ENCODE peak calls at places on chromosome 15, in six cellular contexts. H is pancreas; P is neural progenitor cell; A is colonic mucosa; Z is right cardiac atrium; R is naive thymus-derived CD4-positive, alpha-beta T cell. M is an unnamed sample. For H3K9me3, the result is how much of the 10 kb centered on the place peaks cover.

GRCh38 chr15:88740356-88740755 is 62.9 kb upstream of the ACAN start:
- DNase-seq in H (no peak), A (no peak), R (no peak), Z (no peak), P (no peak), M (no peak)

GRCh38 chr15:70513818-70514217 is 249.5 kb downstream of the UACA start:
- DNase-seq in H (no peak), P (no peak), A (no peak), R (no peak), Z (no peak), M (no peak)

GRCh38 chr15:59456114-59456513 is 18.1 kb downstream of the FAM81A start:
- DNase-seq in P (no peak), A (peak), R (no peak), H (no peak), Z (no peak), M (no peak)

GRCh38 chr15:40108061-40108854 is 421 bp downstream of the BMF start:
- DNase-seq in H (peak), P (peak), R (no peak), A (peak), Z (peak), M (peak)

GRCh38 chr15:70788114-70789049 is 25.0 kb upstream of the UACA start:
- DNase-seq in Z (no peak), R (no peak), A (peak), P (no peak), H (no peak), M (no peak)

GRCh38 chr15:57218826-57219576 is 157.3 kb upstream of the CGNL1 start:
- DNase-seq in P (peak), A (no peak), H (no peak), R (no peak), Z (no peak), M (no peak)

GRCh38 chr15:48897144-48897814 is 19.3 kb downstream of the EID1 start:
- DNase-seq in H (no peak), Z (peak), R (no peak), A (no peak), P (peak), M (no peak)

GRCh38 chr15:95763426-95763825 is 567.1 kb upstream of the NR2F2 start:
- DNase-seq in A (no peak), Z (no peak), H (no peak), R (no peak), P (no peak), M (no peak)

GRCh38 chr15:72020799-72021198 is 97.2 kb downstream of the MYO9A start:
- DNase-seq in H (no peak), Z (no peak), A (no peak), R (no peak), P (no peak), M (no peak)

GRCh38 chr15:48250640-48251076 is 44.6 kb downstream of the SLC12A1 start:
- DNase-seq in Z (peak), R (peak), A (peak), H (no peak), P (peak), M (no peak)

GRCh38 chr15:42707068-42707467 is 29.9 kb downstream of the CDAN1 start:
- DNase-seq in P (no peak), R (no peak), H (no peak), A (no peak), Z (no peak), M (no peak)

GRCh38 chr15:72785452-72786243 is 2.1 kb upstream of the ADPGK start:
- DNase-seq in Z (no peak), P (no peak), R (no peak), A (no peak), H (no peak), M (no peak)

GRCh38 chr15:73965094-73965729 is 26.9 kb downstream of the STOML1 start:
- DNase-seq in P (peak), R (peak), Z (no peak), A (no peak), H (no peak), M (peak)

GRCh38 chr15:69976366-69976994 is 121.2 kb downstream of the TLE3 start:
- DNase-seq in Z (no peak), H (no peak), R (peak), A (peak), P (peak), M (no peak)

GRCh38 chr15:81887913-81888312 is 157.9 kb downstream of the MEX3B start:
- DNase-seq in A (no peak), R (no peak), Z (no peak), P (no peak), H (no peak), M (no peak)

GRCh38 chr15:81531141-81531592 is 157.2 kb upstream of the TMC3 start:
- DNase-seq in A (no peak), R (no peak), H (no peak), P (peak), Z (peak), M (no peak)

GRCh38 chr15:50228866-50229265 is 36.7 kb downstream of the HDC start:
- DNase-seq in H (no peak), Z (no peak), A (no peak), R (no peak), P (no peak), M (no peak)

GRCh38 chr15:85354432-85354831 is 26.0 kb upstream of the AKAP13 start:
- DNase-seq in H (no peak), R (no peak), Z (no peak), A (no peak), P (no peak), M (no peak)

GRCh38 chr15:73800662-73801345 is 47.7 kb upstream of the INSYN1 start:
- DNase-seq in R (no peak), P (no peak), A (no peak), Z (peak), H (no peak), M (peak)

GRCh38 chr15:51912528-51912927 is 59.0 kb downstream of the LEO1 start:
- DNase-seq in P (no peak), H (no peak), R (no peak), A (no peak), Z (no peak), M (no peak)

GRCh38 chr15:74400915-74401757 is 32.6 kb downstream of the SEMA7A start:
- DNase-seq in A (no peak), R (no peak), P (no peak), H (no peak), Z (no peak), M (no peak)

GRCh38 chr15:53658827-53659226 is 100.6 kb downstream of the WDR72 start:
- DNase-seq in R (no peak), A (no peak), Z (no peak), P (peak), H (no peak), M (no peak)

GRCh38 chr15:49060710-49061483 is 14.7 kb upstream of the SECISBP2L start:
- DNase-seq in P (no peak), R (peak), Z (no peak), H (no peak), A (no peak), M (no peak)

GRCh38 chr15:40633178-40633577 is 39.1 kb downstream of the KNL1 start:
- DNase-seq in A (no peak), Z (no peak), H (no peak), R (no peak), P (no peak), M (no peak)

GRCh38 chr15:28901987-28902745 is 16.4 kb downstream of the APBA2 start:
- DNase-seq in Z (no peak), R (no peak), A (no peak), P (peak), H (peak), M (no peak)

GRCh38 chr15:60563066-60563465 is 84.1 kb upstream of the ICE2 start:
- DNase-seq in H (no peak), P (no peak), R (no peak), Z (no peak), A (no peak), M (no peak)

GRCh38 chr15:100809587-100809986 is 70.0 kb upstream of the ALDH1A3 start:
- DNase-seq in P (no peak), R (no peak), Z (no peak), H (no peak), A (no peak), M (no peak)

GRCh38 chr15:65374334-65374733 is 3.5 kb downstream of the IGDCC3 start:
- DNase-seq in A (no peak), R (no peak), H (no peak), Z (no peak), P (no peak), M (no peak)

GRCh38 chr15:79682851-79683288 is 213.9 kb downstream of the MTHFS start:
- DNase-seq in A (no peak), H (no peak), P (no peak), Z (no peak), R (no peak), M (no peak)

GRCh38 chr15:29471757-29472156 is 202.1 kb upstream of the NSMCE3 start:
- DNase-seq in A (no peak), P (no peak), H (no peak), R (no peak), Z (no peak), M (no peak)

GRCh38 chr15:39364721-39365120 is 216.2 kb upstream of the THBS1 start:
- DNase-seq in R (no peak), A (no peak), P (no peak), Z (no peak), H (no peak), M (no peak)

GRCh38 chr15:83144771-83145170 is 37.3 kb downstream of the TM6SF1 start:
- DNase-seq in H (no peak), A (no peak), P (no peak), Z (no peak), R (no peak), M (no peak)

GRCh38 chr15:38972831-38973230 is 408.2 kb upstream of the RASGRP1 start:
- DNase-seq in R (no peak), P (no peak), Z (no peak), A (no peak), H (no peak), M (no peak)

GRCh38 chr15:39642011-39642640 is 61.2 kb downstream of the THBS1 start:
- DNase-seq in H (no peak), A (no peak), Z (no peak), P (peak), R (no peak), M (no peak)

DNA sequence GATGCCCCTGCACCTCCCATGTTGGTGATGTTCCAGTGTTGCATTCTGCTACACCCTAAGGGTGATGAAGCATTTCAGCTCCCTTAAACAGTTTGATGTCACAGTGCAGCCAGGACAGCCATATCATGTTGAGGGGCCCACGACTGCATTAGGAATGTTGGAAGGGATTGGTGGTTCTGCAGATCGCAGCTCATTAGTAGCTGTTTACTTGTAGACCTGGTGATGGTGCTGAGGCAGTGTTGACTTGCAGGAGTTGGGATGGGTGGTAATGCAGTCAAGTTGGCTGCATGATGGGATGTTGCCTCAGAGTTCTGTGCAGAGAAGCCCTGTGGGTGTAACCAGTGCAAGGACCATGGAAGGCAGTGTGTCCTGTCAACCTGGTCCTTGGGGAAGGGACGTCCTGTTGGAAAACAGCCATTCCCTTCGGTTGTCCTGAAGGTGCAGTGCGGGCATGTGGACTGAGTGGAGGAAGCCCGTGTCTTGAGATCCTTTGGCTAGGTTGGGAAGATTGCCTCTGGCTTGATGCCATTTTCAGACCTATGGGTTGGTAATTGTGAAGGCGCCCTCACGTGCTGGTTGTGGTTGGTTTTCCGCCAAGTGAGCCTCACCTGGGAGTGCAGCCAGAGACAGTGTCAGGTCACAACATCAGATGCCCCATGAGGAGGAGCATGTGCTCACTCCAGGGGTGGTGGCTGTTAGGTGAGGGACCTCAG is 100.7 kb downstream of the SNRPN start:
- DNase-seq in H (no peak), Z (no peak), R (no peak), P (no peak), A (peak), M (peak)
- H3K9me3 ChIP-seq in H (under half), Z (half or more), R (half or more), P (under half), A (under half), M (half or more)

DNA sequence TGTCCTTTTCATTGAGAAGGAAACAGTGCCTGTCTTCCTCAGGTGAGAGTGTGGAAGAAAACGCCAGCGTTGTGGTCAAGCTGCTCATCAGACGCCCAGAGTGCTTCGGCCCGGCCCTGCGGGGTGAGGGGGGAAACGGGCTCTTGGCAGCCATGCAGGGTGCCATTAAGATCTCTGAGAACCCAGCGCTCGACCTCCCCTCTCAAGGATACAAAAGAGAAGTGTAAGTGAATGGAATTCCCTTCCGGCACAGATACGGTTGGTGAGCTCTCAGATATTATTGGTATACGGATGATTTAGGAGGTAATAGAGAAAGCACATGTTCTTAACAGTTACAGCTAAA is 245.7 kb upstream of the CHRM5 start:
- DNase-seq in H (no peak), R (no peak), A (no peak), Z (no peak), P (no peak), M (no peak)
- H3K9me3 ChIP-seq in H (under half), R (under half), A (under half), Z (under half), P (under half), M (under half)

GRCh38 chr15:27271258-27271657 is 300.3 kb downstream of the GABRG3 start:
- DNase-seq in R (no peak), Z (no peak), A (no peak), P (no peak), H (no peak), M (no peak)

GRCh38 chr15:27272446-27272845 is 301.5 kb downstream of the GABRG3 start:
- DNase-seq in R (no peak), Z (no peak), A (no peak), H (no peak), P (no peak), M (no peak)

GRCh38 chr15:27273506-27273905 is 302.5 kb downstream of the GABRG3 start:
- DNase-seq in Z (no peak), R (no peak), P (no peak), A (no peak), H (no peak), M (no peak)

GRCh38 chr15:27268923-27269322 is 297.9 kb downstream of the GABRG3 start:
- DNase-seq in Z (no peak), P (no peak), A (no peak), H (no peak), R (no peak), M (no peak)
- H3K9me3 ChIP-seq in Z (under half), P (under half), A (under half), H (under half), R (under half), M (under half)

DNA sequence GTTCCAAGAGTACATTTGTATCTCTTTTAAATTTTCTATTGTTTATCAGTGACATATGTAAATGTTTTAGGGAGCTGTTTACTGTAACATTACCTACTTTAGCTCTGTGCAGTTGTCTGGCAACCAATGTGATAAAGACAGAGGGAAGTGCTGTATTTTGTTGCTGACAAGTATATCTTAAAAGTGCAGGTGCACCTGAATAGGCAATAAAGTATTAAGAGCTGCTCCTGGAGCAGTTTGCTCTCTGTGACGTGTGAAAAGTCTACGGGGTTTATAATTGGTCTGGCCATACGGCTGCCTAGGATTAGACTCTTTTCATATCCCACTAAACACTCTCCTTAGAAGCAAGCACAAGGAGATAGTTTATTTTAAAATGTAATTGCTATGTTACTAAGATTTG is 178.3 kb downstream of the IGF1R start:
- DNase-seq in H (no peak), Z (no peak), R (no peak), P (no peak), A (no peak), M (no peak)
- H3K9me3 ChIP-seq in H (under half), Z (under half), R (half or more), P (under half), A (under half), M (under half)

DNA sequence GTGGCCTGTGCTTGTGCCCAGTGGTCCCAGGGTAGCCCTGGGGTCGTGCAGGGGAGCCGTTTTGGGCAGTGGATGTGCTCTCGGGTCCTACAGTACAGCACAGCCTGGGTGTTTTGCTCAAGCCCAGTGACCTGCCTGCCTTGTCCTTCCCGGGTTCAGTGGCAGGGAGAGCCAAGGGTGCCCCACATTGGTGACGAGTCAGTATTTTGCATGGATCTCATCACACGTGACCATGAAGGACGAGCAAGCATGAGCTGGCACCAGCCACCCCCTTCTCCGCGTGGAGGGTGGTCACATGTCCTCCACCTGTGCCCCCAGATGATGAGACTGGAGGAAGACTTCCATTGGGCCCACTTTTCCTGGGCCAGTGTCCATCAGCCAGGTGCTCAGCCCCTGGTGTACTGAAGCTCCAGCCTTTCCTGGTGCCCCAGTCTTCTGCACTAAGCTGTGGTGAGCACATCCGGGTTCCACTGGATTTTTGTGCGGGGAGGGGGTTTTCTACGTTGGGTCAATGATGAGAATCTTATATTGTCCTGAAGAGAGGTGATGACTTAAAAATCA is 197.5 kb downstream of the UBE3A start:
- DNase-seq in Z (peak), A (no peak), H (peak), P (no peak), R (no peak), M (peak)
- H3K9me3 ChIP-seq in Z (under half), A (under half), H (under half), P (under half), R (under half), M (under half)

DNA sequence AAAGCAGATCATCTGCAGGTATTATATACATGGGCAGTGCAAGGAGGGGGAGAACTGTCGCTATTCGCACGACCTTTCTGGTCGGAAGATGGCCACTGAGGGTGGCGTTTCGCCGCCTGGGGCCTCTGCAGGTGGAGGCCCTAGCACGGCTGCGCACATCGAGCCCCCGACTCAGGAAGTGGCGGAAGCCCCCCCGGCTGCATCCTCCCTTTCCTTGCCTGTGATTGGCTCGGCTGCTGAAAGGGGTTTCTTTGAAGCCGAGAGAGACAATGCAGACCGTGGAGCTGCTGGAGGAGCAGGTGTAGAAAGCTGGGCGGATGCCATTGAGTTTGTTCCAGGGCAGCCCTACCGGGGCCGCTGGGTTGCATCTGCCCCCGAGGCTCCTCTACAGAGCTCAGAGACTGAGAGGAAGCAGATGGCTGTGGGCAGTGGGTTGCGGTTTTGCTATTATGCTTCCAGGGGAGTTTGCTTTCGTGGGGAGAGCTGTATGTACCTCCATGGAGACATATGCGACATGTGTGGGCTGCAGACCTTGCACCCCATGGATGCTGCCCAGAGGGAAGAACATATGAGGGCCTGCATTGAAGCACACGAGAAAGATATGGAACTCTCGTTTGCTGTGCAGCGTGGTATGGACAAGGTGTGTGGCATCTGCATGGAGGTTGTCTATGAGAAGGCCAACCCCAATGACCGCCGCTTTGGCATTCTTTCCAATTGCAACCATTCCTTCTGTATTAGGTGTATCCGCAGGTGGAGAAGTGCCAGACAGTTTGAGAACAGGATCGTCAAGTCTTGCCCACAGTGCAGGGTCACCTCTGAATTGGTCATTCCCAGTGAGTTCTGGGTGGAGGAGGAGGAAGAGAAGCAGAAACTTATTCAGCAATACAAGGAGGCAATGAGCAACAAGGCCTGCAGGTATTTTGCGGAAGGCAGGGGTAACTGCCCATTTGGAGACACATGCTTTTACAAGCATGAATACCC is 886 bp downstream of the MKRN3 start:
- DNase-seq in A (no peak), P (no peak), H (no peak), Z (no peak), R (peak), M (no peak)
- H3K9me3 ChIP-seq in A (under half), P (under half), H (under half), Z (under half), R (under half), M (under half)

M was measured in aorta.